ENCODE peak calls at places on chromosomes 7 and 10, in nine cellular contexts. U is ovary; N is aorta; O is CD8-positive, alpha-beta memory T cell; P is WTC11; Y is fibroblast of the conjunctiva; W is stimulated activated CD4-positive, alpha-beta T cell treated with anti-CD3 and anti-CD28 coated beads, Interleukin-4, amount 100 ng/mL, for 1 hour; J is ELR; I is endothelial cell. T is an unnamed sample.
A peak's percentile ranks its signal among the peaks of the same experiment; 100 is the strongest.

GRCh38 chr10:53664620-53665019 is 892.0 kb upstream of the MBL2 start:
- DNase-seq in N (no peak), I (peak; percentile 5), P (no peak), J (peak; percentile 0), O (no peak), Y (no peak), W (no peak), U (no peak), T (no peak)

GRCh38 chr10:77927343-77928256 is 1.0 kb upstream of the DLG5 start:
- DNase-seq in W (no peak), O (no peak), U (peak; percentile 41), I (no peak), P (no peak), N (no peak), Y (no peak), J (peak; percentile 27), T (no peak)

GRCh38 chr7:34165927-34166550 is 260.7 kb downstream of the BMPER start:
- DNase-seq in Y (peak; percentile 41), P (no peak), W (no peak), J (peak; percentile 73), U (no peak), N (no peak), I (peak; percentile 5), O (no peak), T (peak; percentile 62)

GRCh38 chr10:23035569-23035968 is 59.8 kb upstream of the MSRB2 start:
- DNase-seq in P (peak; percentile 36), Y (no peak), U (no peak), I (peak; percentile 23), J (peak; percentile 36), O (no peak), W (no peak), N (no peak), T (no peak)

GRCh38 chr10:61950449-61951143 is 49.1 kb downstream of the ARID5B start:
- DNase-seq in P (no peak), O (no peak), Y (no peak), I (no peak), U (no peak), N (no peak), W (no peak), J (no peak), T (no peak)

GRCh38 chr7:85135931-85136330 is 50.9 kb downstream of the SEMA3D start:
- DNase-seq in N (no peak), U (no peak), W (no peak), J (peak; percentile 93), I (no peak), P (no peak), Y (peak; percentile 12), O (no peak), T (peak; percentile 85)

GRCh38 chr10:91198781-91199180 is 21.7 kb upstream of the PCGF5 start:
- DNase-seq in Y (peak; percentile 90), P (no peak), I (no peak), J (peak; percentile 33), N (no peak), O (peak; percentile 31), U (no peak), W (no peak), T (peak; percentile 88)

GRCh38 chr10:62037890-62038608 is 136.6 kb downstream of the ARID5B start:
- DNase-seq in N (no peak), W (no peak), J (no peak), P (no peak), I (no peak), U (no peak), O (no peak), Y (no peak), T (no peak)

GRCh38 chr10:14904316-14904732 is 25.7 kb downstream of the SUV39H2 start:
- DNase-seq in N (no peak), I (no peak), W (peak; percentile 4), Y (peak; percentile 8), O (peak; percentile 21), U (no peak), J (peak; percentile 70), P (no peak), T (peak; percentile 39)

GRCh38 chr10:76202777-76203176 is 771.4 kb downstream of the LRMDA start:
- DNase-seq in U (no peak), P (no peak), O (no peak), N (no peak), J (peak; percentile 17), Y (peak; percentile 26), W (no peak), I (no peak), T (peak; percentile 94)

GRCh38 chr10:120800528-120801323 is 50.4 kb upstream of the WDR11 start:
- DNase-seq in W (no peak), O (no peak), N (no peak), J (no peak), P (no peak), U (no peak), I (no peak), Y (no peak), T (no peak)

GRCh38 chr10:83984256-83984640 is 155.1 kb upstream of the GHITM start:
- DNase-seq in O (no peak), U (no peak), I (no peak), W (no peak), J (no peak), P (no peak), Y (no peak), N (no peak), T (no peak)

GRCh38 chr10:127028556-127028955 is 123.3 kb downstream of the DOCK1 start:
- DNase-seq in N (no peak), J (no peak), W (no peak), Y (no peak), I (no peak), U (no peak), O (no peak), P (no peak), T (no peak)

T was measured in AG10803.